ENCODE peak calls at places on chromosomes 6 and 20, in seven cellular contexts. Y is SK-N-SH, H is GM12892, W is HepG2, I is H1, T is K562, L is GM12878. A is an unnamed sample.

GRCh38 chr6:53961679-53962370 is 149.4 kb upstream of the MLIP start:
- DNase-seq in I (no peak), W (no peak), Y (no peak), L (no peak), H (no peak), T (no peak), A (no peak)

GRCh38 chr6:109892451-109893435 is 85.4 kb upstream of the GPR6 start:
- DNase-seq in H (no peak), W (no peak), I (peak), L (no peak), T (no peak), Y (no peak), A (no peak)

GRCh38 chr6:66751630-66752029 is 1044.6 kb upstream of the EYS start:
- DNase-seq in W (no peak), T (no peak), Y (no peak), I (no peak), L (no peak), H (no peak), A (no peak)

GRCh38 chr6:124738496-124738895 is 223.7 kb upstream of the RNF217 start:
- DNase-seq in L (no peak), Y (no peak), W (no peak), H (no peak), I (no peak), T (no peak), A (no peak)

GRCh38 chr6:139553916-139554315 is 179.5 kb upstream of the CITED2 start:
- DNase-seq in H (no peak), T (no peak), I (no peak), L (no peak), Y (no peak), W (no peak), A (no peak)

GRCh38 chr6:79307321-79308036 is 73.0 kb upstream of the HMGN3 start:
- DNase-seq in H (no peak), L (no peak), W (peak), T (no peak), I (no peak), Y (no peak), A (no peak)

GRCh38 chr6:160999508-160999907 is 7.9 kb downstream of the MAP3K4 start:
- DNase-seq in Y (no peak), I (no peak), T (no peak), W (no peak), L (no peak), H (no peak), A (no peak)

GRCh38 chr20:39338977-39339376 is 376.8 kb downstream of the DHX35 start:
- DNase-seq in I (no peak), T (no peak), L (peak), Y (no peak), H (no peak), W (no peak), A (peak)

GRCh38 chr6:66926060-66926459 is 1219.0 kb upstream of the EYS start:
- DNase-seq in H (no peak), Y (no peak), T (peak), I (no peak), W (peak), L (no peak), A (no peak)

GRCh38 chr6:150301871-150302800 is 66.7 kb upstream of the IYD start:
- DNase-seq in L (no peak), W (peak), Y (no peak), T (no peak), H (peak), I (no peak), A (peak)

GRCh38 chr6:111739257-111739696 is 133.6 kb upstream of the TRAF3IP2 start:
- DNase-seq in H (no peak), Y (peak), L (no peak), I (no peak), T (no peak), W (no peak), A (no peak)

GRCh38 chr20:58099291-58099915 is 129.1 kb downstream of the ANKRD60 start:
- DNase-seq in T (no peak), W (no peak), H (no peak), Y (no peak), I (peak), L (no peak), A (no peak)

GRCh38 chr6:142935553-142936517 is 9.1 kb downstream of the HIVEP2 start:
- DNase-seq in H (no peak), Y (no peak), I (no peak), T (no peak), L (no peak), W (no peak), A (no peak)

GRCh38 chr6:37137201-37137880 is 32.6 kb upstream of the PIM1 start:
- DNase-seq in W (peak), Y (peak), L (no peak), H (no peak), T (no peak), I (peak), A (no peak)

GRCh38 chr20:58084966-58085365 is 143.5 kb downstream of the ANKRD60 start:
- DNase-seq in T (no peak), I (peak), W (no peak), L (no peak), Y (no peak), H (no peak), A (no peak)

GRCh38 chr20:61628901-61629300 is 376.8 kb downstream of the CDH4 start:
- DNase-seq in L (no peak), H (no peak), T (no peak), I (no peak), W (no peak), Y (peak), A (no peak)

GRCh38 chr20:625360-625932 is 15.3 kb upstream of the TCF15 start:
- DNase-seq in I (no peak), Y (no peak), L (no peak), W (no peak), T (peak), H (no peak), A (no peak)

GRCh38 chr6:6700421-6700820 is 111.9 kb downstream of the LY86 start:
- DNase-seq in Y (no peak), I (no peak), L (no peak), H (no peak), T (no peak), W (no peak), A (no peak)

GRCh38 chr6:35491558-35492541 is 5.0 kb downstream of the TEAD3 start:
- DNase-seq in I (no peak), Y (peak), H (no peak), T (no peak), L (no peak), W (no peak), A (no peak)

GRCh38 chr6:56652994-56653393 is 10.3 kb upstream of the DST start:
- DNase-seq in L (no peak), H (no peak), Y (no peak), T (no peak), W (peak), I (no peak), A (no peak)

GRCh38 chr6:105459049-105459448 is 56.2 kb upstream of the PREP start:
- DNase-seq in I (no peak), H (no peak), W (no peak), L (peak), T (no peak), Y (no peak), A (no peak)
- TF ChIP-seq TAF1 in I (no peak), H (peak), W (no peak), L (peak), T (no peak), Y (no peak), A (no peak)

GRCh38 chr6:116447052-116447451 is 14.1 kb upstream of the CALHM6 start:
- DNase-seq in W (no peak), I (no peak), Y (no peak), L (no peak), T (no peak), H (no peak), A (no peak)

GRCh38 chr6:116444991-116445566 is 16.1 kb upstream of the CALHM6 start:
- DNase-seq in W (no peak), H (no peak), T (no peak), Y (no peak), L (no peak), I (no peak), A (no peak)

GRCh38 chr6:116446399-116446798 is 14.8 kb upstream of the CALHM6 start:
- DNase-seq in H (no peak), T (no peak), Y (no peak), L (no peak), W (no peak), I (no peak), A (no peak)

GRCh38 chr6:116450185-116450710 is 10.9 kb upstream of the CALHM6 start:
- DNase-seq in L (no peak), H (no peak), Y (no peak), T (no peak), W (no peak), I (no peak), A (no peak)

DNA sequence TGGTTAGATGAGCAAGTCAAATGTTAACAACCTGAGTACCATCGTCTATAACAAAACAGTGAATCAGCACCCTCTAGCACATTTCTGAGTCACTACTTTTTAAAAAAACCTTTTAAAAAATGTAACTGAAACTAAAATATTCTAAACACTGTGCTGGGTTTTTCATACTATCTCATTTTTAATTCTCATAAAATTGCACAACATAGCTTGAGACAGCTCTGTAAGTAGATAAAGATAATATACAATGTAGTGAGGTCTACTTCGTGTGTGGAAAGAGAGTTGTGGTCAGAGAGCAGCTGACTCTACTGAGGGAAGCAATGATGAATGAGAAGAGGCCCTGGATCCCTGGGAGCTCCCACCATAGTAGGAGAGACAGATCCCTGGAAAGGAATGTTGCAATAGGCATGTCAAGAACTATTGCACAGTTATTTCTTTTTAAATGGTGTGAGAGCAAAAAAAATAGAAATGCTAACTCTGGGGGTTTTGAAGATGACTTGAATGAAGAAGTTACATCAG is 13.6 kb upstream of the CALHM6 start:
- DNase-seq in W (no peak), T (no peak), H (no peak), L (no peak), I (no peak), Y (no peak), A (no peak)
- TF ChIP-seq TAF1 in W (no peak), T (no peak), H (no peak), L (no peak), I (no peak), Y (no peak), A (no peak)

DNA sequence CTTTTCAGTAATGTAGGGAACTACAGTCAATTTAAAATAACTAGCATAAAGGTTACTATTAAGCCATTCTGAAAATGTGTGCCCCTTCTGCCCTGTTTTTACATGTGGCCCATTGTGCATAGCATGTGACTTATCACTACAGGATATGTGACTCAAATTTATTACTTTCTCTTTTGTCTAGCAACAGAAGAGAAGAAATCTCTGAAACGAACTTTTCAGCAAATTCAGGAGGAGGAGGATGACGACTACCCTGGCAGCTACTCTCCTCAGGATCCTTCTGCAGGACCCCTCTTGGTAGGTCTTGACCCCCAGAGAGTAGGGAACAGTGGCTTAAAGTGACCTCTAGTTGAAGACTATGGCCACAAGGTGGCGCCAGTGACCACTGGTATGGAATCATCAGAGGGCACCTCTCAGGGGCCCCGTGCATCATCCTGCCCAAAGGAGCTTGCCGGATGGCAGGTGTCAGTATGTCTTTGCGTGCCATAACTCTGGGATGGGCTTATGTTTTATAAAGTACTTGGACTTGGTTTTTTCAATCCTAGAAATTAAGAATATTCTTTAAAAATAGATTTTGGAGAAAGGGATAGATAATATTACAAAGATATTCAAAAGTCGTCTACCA is 23.9 kb downstream of the RPRD1B start:
- DNase-seq in L (no peak), T (peak), W (peak), H (peak), I (peak), Y (peak), A (peak)
- TF ChIP-seq TAF1 in L (no peak), T (no peak), W (no peak), H (no peak), I (no peak), Y (no peak), A (no peak)

DNA sequence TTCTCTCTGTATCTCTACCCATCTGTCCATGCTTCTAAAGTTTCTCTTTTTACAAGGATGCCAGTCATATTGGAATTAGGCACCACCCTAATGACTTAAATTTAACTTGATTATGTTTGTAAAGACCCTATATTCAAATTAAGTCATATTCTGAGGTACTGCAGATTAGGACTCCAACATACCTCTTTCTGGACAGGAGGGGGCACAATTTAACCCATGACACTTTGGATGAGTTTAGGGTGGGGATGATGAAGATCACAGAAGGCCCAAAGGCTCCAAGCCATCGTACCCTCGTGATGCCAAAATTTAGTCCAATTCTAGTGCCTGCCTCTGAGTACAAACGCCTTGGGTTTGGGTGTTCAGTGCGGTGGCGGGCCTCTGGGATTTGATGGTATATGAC is 15.0 kb upstream of the NKX2-2 start:
- DNase-seq in W (no peak), T (no peak), I (no peak), H (no peak), Y (no peak), L (no peak), A (no peak)
- TF ChIP-seq TAF1 in W (no peak), T (no peak), I (no peak), H (no peak), Y (no peak), L (no peak), A (no peak)

GRCh38 chr6:100509101-100509500 is 44.4 kb upstream of the SIM1 start:
- DNase-seq in T (no peak), L (no peak), Y (no peak), W (no peak), H (no peak), I (no peak), A (no peak)
- TF ChIP-seq TAF1 in T (no peak), L (no peak), Y (no peak), W (no peak), H (no peak), I (no peak), A (no peak)

DNA sequence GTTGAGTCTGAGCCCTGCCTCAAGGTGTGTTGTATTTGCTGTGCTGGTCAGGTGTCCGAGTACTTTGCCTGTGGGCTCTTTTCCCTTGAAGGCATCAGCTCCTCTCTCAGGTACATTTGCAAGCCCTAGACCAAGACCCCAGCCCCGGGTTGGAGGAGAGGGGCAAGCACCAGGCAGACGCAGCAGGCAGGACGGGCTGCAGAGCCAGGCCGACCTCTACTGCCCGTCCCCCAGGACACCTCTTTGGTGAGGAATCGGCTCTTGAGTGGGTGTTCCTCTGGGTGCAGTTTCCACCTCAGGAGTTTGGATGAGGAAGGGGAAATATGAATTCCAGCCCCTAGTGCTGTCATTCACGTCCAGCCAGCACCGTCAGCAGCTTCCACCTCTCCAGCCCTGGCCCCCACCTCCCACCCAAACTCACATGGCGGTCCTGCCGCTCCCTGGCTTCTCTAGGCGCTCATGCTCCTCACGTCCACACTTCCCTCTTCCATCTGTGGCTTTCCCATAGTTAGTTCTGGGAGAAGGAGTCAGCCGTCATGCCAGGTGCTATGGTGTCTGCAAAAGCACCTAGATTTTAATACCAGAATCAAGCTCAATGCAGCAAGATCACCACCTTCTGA is 183.9 kb downstream of the DLL1 start:
- DNase-seq in H (no peak), L (no peak), I (peak), Y (peak), W (no peak), T (no peak), A (no peak)
- TF ChIP-seq TAF1 in H (no peak), L (no peak), I (no peak), Y (no peak), W (no peak), T (no peak), A (no peak)